ENCODE peak calls at places on chromosomes 1 and 21, in seven cellular contexts. F is fibroblast of lung; I is CD8-positive, alpha-beta memory T cell; M is iPS DF 6.9; D is mesendoderm; W is cardiac muscle cell; V is PC-3. O is an unnamed sample. For H3K36me3, the result is how much of the 10 kb centered on the place peaks cover.

GRCh38 chr1:162327791-162328165 is 48.9 kb downstream of the SPATA46 start:
- DNase-seq in F (no peak), I (no peak), M (no peak), D (no peak), W (no peak), V (no peak), O (no peak)

GRCh38 chr1:114122891-114123621 is 30.6 kb downstream of the SYT6 start:
- DNase-seq in F (no peak), I (no peak), M (no peak), D (peak), W (peak), V (peak), O (no peak)

GRCh38 chr1:229835226-229835625 is 209.2 kb downstream of the URB2 start:
- DNase-seq in F (no peak), I (no peak), M (no peak), D (no peak), W (no peak), V (no peak), O (no peak)

GRCh38 chr1:225770586-225771248 is 6.9 kb upstream of the SRP9 start:
- DNase-seq in F (no peak), I (no peak), M (no peak), D (peak), W (peak), V (no peak), O (no peak)

GRCh38 chr1:119291611-119292206 is 76.9 kb upstream of the HAO2 start:
- DNase-seq in F (no peak), I (no peak), M (no peak), D (peak), W (no peak), V (no peak), O (no peak)

GRCh38 chr1:7538849-7539771 is 232.0 kb upstream of the VAMP3 start:
- DNase-seq in F (no peak), I (peak), M (no peak), D (peak), W (no peak), V (no peak), O (no peak)

GRCh38 chr1:16189921-16190499 is 22.4 kb downstream of the ARHGEF19 start:
- DNase-seq in F (no peak), I (no peak), M (no peak), D (no peak), W (no peak), V (no peak), O (no peak)

GRCh38 chr1:66571789-66572188 is 37.8 kb downstream of the SGIP1 start:
- DNase-seq in F (no peak), I (no peak), M (no peak), D (no peak), W (no peak), V (peak), O (no peak)

GRCh38 chr1:92168657-92169056 is 49.1 kb upstream of the C1orf146 start:
- DNase-seq in F (no peak), I (no peak), M (no peak), D (peak), W (no peak), V (no peak), O (no peak)

GRCh38 chr1:14929547-14930223 is 223.9 kb upstream of the TMEM51 start:
- DNase-seq in F (peak), I (no peak), M (no peak), D (no peak), W (peak), V (peak), O (no peak)

GRCh38 chr1:207935166-207935583 is 24.2 kb upstream of the CD34 start:
- DNase-seq in F (no peak), I (no peak), M (no peak), D (no peak), W (no peak), V (no peak), O (no peak)

GRCh38 chr1:245837741-245838140 is 669.3 kb downstream of the SMYD3 start:
- DNase-seq in F (no peak), I (no peak), M (no peak), D (no peak), W (no peak), V (peak), O (no peak)

GRCh38 chr1:109193653-109194590 is 19.8 kb upstream of the SARS1 start:
- DNase-seq in F (peak), I (peak), M (no peak), D (peak), W (no peak), V (peak), O (no peak)

GRCh38 chr1:61254629-61255323 is 172.4 kb downstream of the NFIA start:
- DNase-seq in F (peak), I (no peak), M (no peak), D (no peak), W (no peak), V (peak), O (peak)

GRCh38 chr1:24679725-24680124 is 36.6 kb downstream of the SRRM1 start:
- DNase-seq in F (no peak), I (no peak), M (no peak), D (no peak), W (no peak), V (no peak), O (no peak)

GRCh38 chr1:213572939-213573647 is 414.7 kb upstream of the PROX1 start:
- DNase-seq in F (no peak), I (no peak), M (no peak), D (no peak), W (no peak), V (no peak), O (no peak)

GRCh38 chr1:177444997-177445746 is 274.4 kb downstream of the BRINP2 start:
- DNase-seq in F (no peak), I (no peak), M (no peak), D (no peak), W (no peak), V (peak), O (no peak)

GRCh38 chr1:10901894-10902805 is 105.7 kb upstream of the CASZ1 start:
- DNase-seq in F (no peak), I (no peak), M (no peak), D (peak), W (no peak), V (no peak), O (no peak)

GRCh38 chr1:6822530-6823359 is 37.5 kb downstream of the CAMTA1 start:
- DNase-seq in F (no peak), I (no peak), M (no peak), D (no peak), W (peak), V (no peak), O (peak)

GRCh38 chr21:37878946-37879660 is 37.2 kb downstream of the KCNJ6 start:
- DNase-seq in F (peak), I (no peak), M (no peak), D (no peak), W (no peak), V (peak), O (no peak)

GRCh38 chr1:162488219-162488618 is 9.4 kb upstream of the UHMK1 start:
- DNase-seq in F (no peak), I (no peak), M (no peak), D (no peak), W (no peak), V (no peak), O (no peak)

GRCh38 chr1:116194592-116194991 is 83.4 kb downstream of the MAB21L3 start:
- DNase-seq in F (no peak), I (no peak), M (no peak), D (no peak), W (no peak), V (no peak), O (no peak)

GRCh38 chr1:226541231-226541630 is 7.3 kb upstream of the STUM start:
- DNase-seq in F (no peak), I (no peak), M (no peak), D (no peak), W (no peak), V (no peak), O (no peak)

GRCh38 chr1:186325239-186325638 is 49.8 kb downstream of the TPR start:
- DNase-seq in F (peak), I (no peak), M (no peak), D (peak), W (no peak), V (peak), O (no peak)
- H3K36me3 ChIP-seq in F (under half), I (under half), M (under half), D (under half), W (half or more), V (under half), O (half or more)

DNA sequence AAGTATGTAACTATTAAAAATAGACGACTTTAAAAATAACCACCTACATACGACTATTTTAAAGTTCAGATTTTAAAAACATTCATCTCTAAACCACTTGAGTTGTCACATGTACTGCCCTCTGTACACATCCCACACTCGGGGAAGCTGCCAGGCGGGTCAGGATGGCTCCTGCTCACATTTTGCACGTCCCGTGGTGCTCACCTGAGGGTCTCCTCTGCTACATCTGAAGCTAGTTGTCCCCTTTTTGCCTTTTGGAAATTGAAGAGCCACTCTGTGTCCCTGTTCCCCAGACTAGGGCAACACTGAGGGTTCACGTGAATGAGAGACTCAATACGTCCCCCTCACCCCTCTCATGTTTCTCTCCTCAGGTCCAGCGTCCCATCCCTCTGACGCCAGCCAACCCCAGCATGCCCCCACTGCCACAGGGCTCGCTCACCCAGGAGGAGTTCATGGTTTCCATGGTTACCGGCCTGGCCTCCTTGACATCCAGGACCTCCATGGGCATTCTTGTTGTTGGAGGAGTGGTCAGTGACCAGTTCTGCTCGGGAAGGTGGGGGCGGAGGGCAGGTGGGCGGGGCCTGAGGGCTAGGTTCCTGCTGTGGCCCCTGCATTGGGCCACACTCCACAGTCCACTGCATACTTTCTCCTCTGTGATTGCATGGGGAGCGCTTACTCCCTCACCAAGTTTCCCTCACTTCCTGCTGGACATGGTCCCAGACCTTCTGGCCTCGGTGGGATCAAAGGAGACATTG is 13.0 kb upstream of the MIIP start:
- DNase-seq in F (no peak), I (no peak), M (no peak), D (peak), W (no peak), V (no peak), O (no peak)
- H3K36me3 ChIP-seq in F (under half), I (half or more), M (half or more), D (under half), W (half or more), V (half or more), O (half or more)

DNA sequence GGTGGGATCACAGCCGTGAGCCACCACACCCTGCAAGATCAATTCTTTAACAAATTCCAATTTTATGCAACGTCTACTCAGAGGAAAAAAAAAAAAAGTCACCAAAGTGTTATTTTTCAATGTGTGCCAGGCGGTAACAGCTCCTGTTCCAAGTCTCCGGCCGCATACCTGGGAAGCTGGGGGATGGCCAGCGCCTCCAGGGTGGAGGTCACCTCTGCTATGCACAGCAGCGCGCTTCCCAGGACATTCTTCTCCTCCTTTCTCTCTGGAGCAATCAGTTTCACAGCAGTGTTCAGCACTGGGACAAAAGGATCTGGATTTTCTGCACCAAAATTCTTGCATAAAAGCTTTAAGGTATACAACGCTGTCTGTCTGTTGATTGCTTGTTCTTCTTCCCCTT is 34.3 kb downstream of the LGALS8 start:
- DNase-seq in F (no peak), I (no peak), M (no peak), D (no peak), W (no peak), V (no peak), O (no peak)
- H3K36me3 ChIP-seq in F (under half), I (half or more), M (under half), D (under half), W (half or more), V (under half), O (half or more)

GRCh38 chr1:211282023-211282373 is 22.8 kb downstream of the RCOR3 start:
- DNase-seq in F (no peak), I (no peak), M (no peak), D (no peak), W (no peak), V (peak), O (no peak)
- H3K36me3 ChIP-seq in F (under half), I (under half), M (under half), D (under half), W (under half), V (under half), O (half or more)

GRCh38 chr1:38026592-38027200 is 14.2 kb downstream of the UTP11 start:
- DNase-seq in F (peak), I (peak), M (no peak), D (peak), W (peak), V (peak), O (no peak)
- H3K36me3 ChIP-seq in F (under half), I (under half), M (under half), D (under half), W (under half), V (under half), O (under half)

GRCh38 chr1:110341146-110341871 is 2.1 kb downstream of the RBM15 start:
- DNase-seq in F (no peak), I (no peak), M (no peak), D (no peak), W (no peak), V (peak), O (no peak)

GRCh38 chr1:110339040-110339426 is at the start of gene RBM15:
- DNase-seq in F (no peak), I (peak), M (peak), D (peak), W (peak), V (peak), O (peak)

GRCh38 chr1:110338200-110339039 is 757 bp upstream of the RBM15 start:
- DNase-seq in F (peak), I (peak), M (peak), D (no peak), W (peak), V (peak), O (peak)

GRCh38 chr1:110339427-110340206 is 440 bp downstream of the RBM15 start:
- DNase-seq in F (peak), I (peak), M (no peak), D (peak), W (peak), V (peak), O (no peak)

GRCh38 chr1:110340207-110340468 is 961 bp downstream of the RBM15 start:
- DNase-seq in F (no peak), I (no peak), M (no peak), D (no peak), W (no peak), V (no peak), O (no peak)
- H3K36me3 ChIP-seq in F (under half), I (under half), M (under half), D (under half), W (under half), V (under half), O (half or more)

DNA sequence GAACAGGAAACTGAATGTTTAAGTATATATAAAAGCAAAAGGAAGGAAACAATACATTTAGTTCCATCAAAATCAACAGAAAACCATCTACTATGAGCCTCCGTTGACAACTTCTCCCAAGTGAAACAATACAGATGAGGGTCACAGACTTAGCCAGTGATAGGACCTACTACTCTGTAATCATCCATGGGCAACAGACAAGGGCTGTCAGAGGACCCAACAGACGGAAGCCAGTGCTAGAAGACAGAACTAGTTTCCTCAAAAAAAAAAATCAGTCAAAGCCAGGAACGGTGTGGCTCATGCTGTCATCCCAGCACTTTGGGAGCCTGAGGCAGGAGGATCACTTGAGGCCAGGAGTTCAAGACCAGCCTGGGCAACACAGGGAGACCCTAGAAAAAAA is 20.6 kb downstream of the RERE start:
- DNase-seq in F (no peak), I (no peak), M (no peak), D (no peak), W (no peak), V (no peak), O (no peak)
- H3K36me3 ChIP-seq in F (under half), I (under half), M (under half), D (under half), W (under half), V (under half), O (under half)

DNA sequence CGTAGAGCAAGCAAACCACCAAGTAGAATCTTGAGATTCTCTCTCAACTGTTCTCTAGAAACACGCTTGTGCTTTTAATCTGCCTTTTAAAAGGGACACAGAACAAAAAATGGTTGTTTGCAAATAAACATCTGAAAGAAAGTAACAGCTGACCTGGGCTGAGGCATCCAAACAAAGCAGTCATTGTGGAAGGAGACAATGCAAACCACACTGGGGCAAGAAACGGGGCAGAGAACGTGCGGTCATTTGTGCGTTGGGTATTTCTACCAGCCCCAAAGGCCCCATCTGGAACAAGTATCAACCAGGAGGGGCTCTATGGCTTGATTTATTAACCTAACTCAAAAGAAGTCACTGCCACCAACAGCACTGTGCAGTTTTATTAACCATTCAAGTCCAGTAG is 6.0 kb downstream of the STMN1 start:
- DNase-seq in F (no peak), I (no peak), M (no peak), D (no peak), W (no peak), V (no peak), O (no peak)
- H3K36me3 ChIP-seq in F (under half), I (under half), M (under half), D (under half), W (under half), V (under half), O (half or more)